ENCODE peak calls at places on chromosomes 1 and 21, in eight cellular contexts. D is transverse colon, Q is breast epithelium, Z is Peyer's patch, Y is body of pancreas, B is SJSA1, F is dorsolateral prefrontal cortex, G is cardiac muscle cell. O is an unnamed sample.

GRCh38 chr1:28538286-28538685 is 14.6 kb upstream of the TRNAU1AP start:
- DNase-seq in Z (no peak), Q (no peak), B (no peak), G (no peak), F (no peak), D (no peak), Y (no peak), O (no peak)

GRCh38 chr1:43552059-43552742 is 21.5 kb downstream of the PTPRF start:
- DNase-seq in F (no peak), Z (no peak), Q (no peak), Y (no peak), B (no peak), G (no peak), D (no peak), O (no peak)

GRCh38 chr1:70038025-70038424 is 167.4 kb downstream of the LRRC40 start:
- DNase-seq in F (no peak), G (no peak), D (no peak), Q (no peak), B (no peak), Z (no peak), Y (no peak), O (no peak)

GRCh38 chr1:103529746-103530145 is 4.2 kb downstream of the RNPC3 start:
- DNase-seq in G (no peak), Q (no peak), Z (no peak), F (no peak), Y (peak), B (no peak), D (no peak), O (no peak)

GRCh38 chr1:44670751-44671640 is 3.3 kb downstream of the TMEM53 start:
- DNase-seq in Y (no peak), F (no peak), Z (no peak), B (no peak), G (no peak), D (no peak), Q (no peak), O (no peak)

GRCh38 chr1:158674302-158674701 is 12.2 kb downstream of the SPTA1 start:
- DNase-seq in B (no peak), D (no peak), Q (no peak), Z (no peak), F (no peak), G (no peak), Y (no peak), O (no peak)

GRCh38 chr1:201649776-201650607 is 111.1 kb downstream of the NAV1 start:
- DNase-seq in B (no peak), G (peak), Y (peak), D (peak), F (peak), Z (peak), Q (peak), O (no peak)

GRCh38 chr1:154714638-154715037 is 106.7 kb upstream of the ADAR start:
- DNase-seq in G (peak), D (peak), Q (no peak), Z (no peak), F (no peak), Y (no peak), B (no peak), O (no peak)

GRCh38 chr1:45381243-45381642 is 41.0 kb upstream of the MUTYH start:
- DNase-seq in G (no peak), F (no peak), Z (no peak), Q (no peak), B (no peak), D (no peak), Y (no peak), O (no peak)

GRCh38 chr1:10704383-10704882 is 92.0 kb downstream of the CASZ1 start:
- DNase-seq in B (no peak), F (no peak), Q (no peak), Y (no peak), D (no peak), G (peak), Z (no peak), O (no peak)

GRCh38 chr1:42343049-42343448 is 8.0 kb upstream of the FOXJ3 start:
- DNase-seq in G (no peak), Y (no peak), F (no peak), D (no peak), B (no peak), Q (no peak), Z (no peak), O (no peak)

GRCh38 chr1:169604781-169605560 is 18.7 kb upstream of the F5 start:
- DNase-seq in Z (no peak), F (no peak), G (no peak), D (no peak), B (no peak), Q (no peak), Y (no peak), O (no peak)

GRCh38 chr1:73327180-73327793 is 870.7 kb downstream of the LRRIQ3 start:
- DNase-seq in Y (no peak), D (no peak), F (no peak), B (no peak), Z (no peak), G (no peak), Q (no peak), O (no peak)

GRCh38 chr1:203996126-203996525 is 76.8 kb upstream of the SOX13 start:
- DNase-seq in Y (no peak), B (peak), Q (peak), F (peak), Z (no peak), G (peak), D (no peak), O (no peak)

GRCh38 chr1:153652795-153653507 is 5.6 kb upstream of the SNAPIN start:
- DNase-seq in G (no peak), Q (peak), F (no peak), Z (peak), B (no peak), D (no peak), Y (no peak), O (no peak)

GRCh38 chr1:227068883-227069282 is 128.8 kb downstream of the COQ8A start:
- DNase-seq in G (peak), B (no peak), Y (no peak), F (no peak), D (no peak), Z (no peak), Q (no peak), O (no peak)

GRCh38 chr1:172719694-172720138 is 60.8 kb downstream of the FASLG start:
- DNase-seq in Q (no peak), G (peak), Z (no peak), D (no peak), Y (no peak), F (no peak), B (no peak), O (peak)

GRCh38 chr1:89622895-89623294 is 10.0 kb upstream of the LRRC8C start:
- DNase-seq in D (no peak), Y (no peak), Q (no peak), B (no peak), G (no peak), F (no peak), Z (no peak), O (no peak)

GRCh38 chr1:92446990-92447681 is 39.6 kb downstream of the GFI1 start:
- DNase-seq in F (no peak), D (no peak), Q (no peak), G (peak), B (no peak), Z (no peak), Y (no peak), O (no peak)

GRCh38 chr1:171811671-171812070 is 29.6 kb upstream of the DNM3 start:
- DNase-seq in Z (no peak), D (no peak), F (no peak), Y (no peak), B (no peak), G (no peak), Q (no peak), O (no peak)

GRCh38 chr1:90135306-90135705 is 140.4 kb downstream of the ZNF326 start:
- DNase-seq in Q (no peak), F (no peak), D (no peak), B (no peak), Z (no peak), G (no peak), Y (no peak), O (no peak)

GRCh38 chr21:41168391-41169257 is 664 bp downstream of the BACE2 start:
- DNase-seq in Y (peak), Z (peak), Q (peak), D (peak), G (peak), B (no peak), F (peak), O (no peak)

GRCh38 chr1:168261390-168261789 is 19.3 kb upstream of the TBX19 start:
- DNase-seq in D (no peak), Q (no peak), Y (no peak), G (no peak), F (no peak), B (no peak), Z (no peak), O (no peak)

GRCh38 chr1:3404801-3405200 is 49.7 kb upstream of the ARHGEF16 start:
- DNase-seq in Z (no peak), Y (no peak), D (no peak), G (no peak), F (no peak), Q (no peak), B (no peak), O (no peak)

GRCh38 chr1:3404301-3404700 is 50.2 kb upstream of the ARHGEF16 start:
- DNase-seq in G (no peak), Z (no peak), Q (no peak), D (no peak), B (no peak), Y (no peak), F (no peak), O (no peak)

GRCh38 chr1:3407021-3407420 is 47.4 kb upstream of the ARHGEF16 start:
- DNase-seq in D (no peak), F (no peak), Z (no peak), Y (no peak), B (no peak), Q (no peak), G (no peak), O (no peak)

GRCh38 chr1:3405491-3405890 is 49.0 kb upstream of the ARHGEF16 start:
- DNase-seq in D (no peak), Z (no peak), F (no peak), B (no peak), Y (no peak), G (no peak), Q (no peak), O (no peak)

DNA sequence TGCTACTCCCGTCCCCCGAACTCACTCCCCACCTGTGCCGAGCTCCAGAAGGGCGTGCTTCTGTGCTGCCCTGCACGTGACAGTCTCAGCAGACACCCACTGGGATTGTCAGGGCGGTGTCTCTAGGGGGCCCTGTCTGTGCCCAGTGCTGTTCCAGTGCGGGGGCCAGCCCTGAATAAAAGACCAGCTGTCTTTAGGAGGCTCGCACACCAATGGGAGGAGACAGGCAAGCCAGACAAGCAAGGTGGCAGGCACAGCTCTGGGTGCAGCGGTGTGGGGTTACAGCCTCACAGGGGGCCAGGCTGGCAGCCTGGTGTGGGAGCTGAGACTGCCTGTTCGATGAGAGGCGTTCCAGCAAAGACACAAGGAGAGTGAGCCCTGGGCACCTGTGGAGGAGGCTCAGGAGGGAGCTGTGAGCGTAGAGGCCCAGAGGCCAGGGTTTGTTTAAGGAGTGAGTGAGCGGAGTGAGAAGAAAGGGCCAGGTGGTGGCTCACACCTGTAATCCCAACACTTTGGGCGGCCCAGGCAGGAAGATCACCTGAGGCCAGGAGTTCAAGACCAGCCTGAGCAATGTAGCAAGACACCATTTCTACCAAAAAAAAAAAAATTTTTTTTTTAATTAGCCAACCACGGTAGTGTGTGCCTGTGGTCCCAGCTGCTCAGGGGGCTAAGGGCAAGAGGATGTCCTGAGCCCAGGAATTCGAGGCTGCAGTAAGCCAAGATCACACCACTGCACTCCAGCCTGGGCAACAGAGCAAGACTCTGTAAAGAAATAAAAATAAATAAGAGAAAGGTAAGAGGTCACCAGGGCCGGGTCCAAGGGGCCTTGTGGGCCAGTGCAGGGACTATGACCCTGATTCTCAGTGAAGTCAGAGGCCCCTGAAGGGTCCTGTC is 48.2 kb upstream of the ARHGEF16 start:
- DNase-seq in Y (no peak), F (no peak), Q (no peak), Z (no peak), D (no peak), B (no peak), G (no peak), O (no peak)
- H3K27ac ChIP-seq in Y (no peak), F (no peak), Q (no peak), Z (no peak), D (no peak), B (no peak), G (peak), O (no peak)

DNA sequence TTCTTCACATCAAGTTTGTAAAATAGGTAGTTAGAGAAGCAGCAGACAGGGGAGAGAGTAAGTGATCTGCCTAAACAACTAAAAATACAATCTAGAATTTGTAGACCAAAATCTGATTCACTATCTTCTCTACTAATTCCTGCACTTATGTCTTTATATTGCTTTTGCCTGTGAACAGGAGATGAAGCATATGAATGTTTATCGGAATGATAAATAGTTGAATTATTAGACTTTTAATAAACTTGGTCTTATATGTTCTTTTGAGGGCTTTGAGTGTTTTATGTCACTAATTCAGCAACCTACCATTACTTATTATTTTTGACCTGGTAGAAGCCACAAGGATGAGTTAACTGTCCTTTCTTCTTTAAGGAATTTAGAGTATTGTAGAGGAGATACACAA is 2.3 kb downstream of the DESI2 start:
- DNase-seq in F (no peak), D (no peak), Z (no peak), G (no peak), Y (no peak), B (no peak), Q (no peak), O (no peak)
- H3K4me3 ChIP-seq in F (no peak), D (no peak), Z (peak), G (peak), Y (no peak), B (no peak), Q (no peak), O (peak)

GRCh38 chr1:84737572-84737971 is 47.3 kb upstream of the SSX2IP start:
- DNase-seq in B (no peak), Z (no peak), Q (no peak), F (no peak), Y (no peak), G (no peak), D (no peak), O (no peak)
- H3K27ac ChIP-seq in B (no peak), Z (no peak), Q (no peak), F (no peak), Y (no peak), G (no peak), D (no peak), O (no peak)

GRCh38 chr1:94926365-94926914 is 470 bp downstream of the CNN3 start:
- DNase-seq in B (peak), F (peak), Y (peak), D (peak), Z (peak), Q (peak), G (peak), O (no peak)
- H3K4me3 ChIP-seq in B (peak), F (peak), Y (peak), D (peak), Z (peak), Q (peak), G (peak), O (no peak)